ENCODE peak calls at places on chromosomes 11 and 22, in four cellular contexts. One of them, this sample, is unnamed.

GRCh38 chr22:25403284-25403606 is 161.2 kb upstream of the GRK3 start:
- DNase-seq in HuH-7.5: no peak
- DNase-seq in T-helper 1 cell: no peak
- DNase-seq in EL: no peak
- DNase-seq in this sample: peak; percentile 22

GRCh38 chr11:85647078-85647477 is 689 bp upstream of the TMEM126A start:
- DNase-seq in HuH-7.5: no peak
- DNase-seq in T-helper 1 cell: no peak
- DNase-seq in EL: no peak
- DNase-seq in this sample: no peak

GRCh38 chr11:18225906-18226305 is 10.7 kb downstream of the SAA4 start:
- DNase-seq in HuH-7.5: no peak
- DNase-seq in T-helper 1 cell: no peak
- DNase-seq in EL: no peak
- DNase-seq in this sample: no peak

GRCh38 chr11:122523841-122524531 is 131.5 kb upstream of the UBASH3B start:
- DNase-seq in HuH-7.5: no peak
- DNase-seq in T-helper 1 cell: no peak
- DNase-seq in EL: no peak
- DNase-seq in this sample: no peak

GRCh38 chr11:95067828-95068244 is 1.1 kb downstream of the SRSF8 start:
- DNase-seq in HuH-7.5: no peak
- DNase-seq in T-helper 1 cell: no peak
- DNase-seq in EL: no peak
- DNase-seq in this sample: no peak

GRCh38 chr11:4991066-4991465 is 3.6 kb upstream of the OR51L1 start:
- DNase-seq in HuH-7.5: no peak
- DNase-seq in T-helper 1 cell: no peak
- DNase-seq in EL: no peak
- DNase-seq in this sample: no peak

GRCh38 chr11:77197626-77198320 is 69.7 kb downstream of the MYO7A start:
- DNase-seq in HuH-7.5: no peak
- DNase-seq in T-helper 1 cell: no peak
- DNase-seq in EL: no peak
- DNase-seq in this sample: no peak

GRCh38 chr22:41302016-41302767 is 867 bp downstream of the ZC3H7B start:
- DNase-seq in HuH-7.5: peak; percentile 35
- DNase-seq in T-helper 1 cell: no peak
- DNase-seq in EL: no peak
- DNase-seq in this sample: peak; percentile 18

GRCh38 chr22:45179276-45180049 is 15.7 kb downstream of the NUP50 start:
- DNase-seq in HuH-7.5: no peak
- DNase-seq in T-helper 1 cell: peak; percentile 26
- DNase-seq in EL: no peak
- DNase-seq in this sample: no peak

GRCh38 chr11:1226981-1227550 is 4.2 kb downstream of the MUC5B start:
- DNase-seq in HuH-7.5: peak; percentile 81
- DNase-seq in T-helper 1 cell: no peak
- DNase-seq in EL: no peak
- DNase-seq in this sample: no peak

GRCh38 chr22:30260682-30261081 is 6.0 kb downstream of the OSM start:
- DNase-seq in HuH-7.5: no peak
- DNase-seq in T-helper 1 cell: no peak
- DNase-seq in EL: no peak
- DNase-seq in this sample: no peak

GRCh38 chr11:73387594-73388021 is 11.4 kb downstream of the RELT start:
- DNase-seq in HuH-7.5: no peak
- DNase-seq in T-helper 1 cell: no peak
- DNase-seq in EL: no peak
- DNase-seq in this sample: no peak

GRCh38 chr11:115659061-115659963 is 155.1 kb upstream of the CADM1 start:
- DNase-seq in HuH-7.5: no peak
- DNase-seq in T-helper 1 cell: peak; percentile 4
- DNase-seq in EL: peak; percentile 15
- DNase-seq in this sample: peak; percentile 29

GRCh38 chr11:71241721-71242259 is 10.6 kb downstream of the SHANK2 start:
- DNase-seq in HuH-7.5: no peak
- DNase-seq in T-helper 1 cell: no peak
- DNase-seq in EL: no peak
- DNase-seq in this sample: peak; percentile 76

GRCh38 chr11:65506770-65507485 is 8.1 kb downstream of the MALAT1 start:
- DNase-seq in HuH-7.5: no peak
- DNase-seq in T-helper 1 cell: peak; percentile 54
- DNase-seq in EL: peak; percentile 77
- DNase-seq in this sample: peak; percentile 92

GRCh38 chr22:26972281-26972680 is 314.9 kb downstream of the MIAT start:
- DNase-seq in HuH-7.5: no peak
- DNase-seq in T-helper 1 cell: no peak
- DNase-seq in EL: no peak
- DNase-seq in this sample: peak; percentile 23

GRCh38 chr11:101226617-101227016 is 97.0 kb upstream of the PGR start:
- DNase-seq in HuH-7.5: no peak
- DNase-seq in T-helper 1 cell: no peak
- DNase-seq in EL: no peak
- DNase-seq in this sample: no peak

GRCh38 chr11:74725701-74726100 is 5.5 kb downstream of the CHRDL2 start:
- DNase-seq in HuH-7.5: no peak
- DNase-seq in T-helper 1 cell: no peak
- DNase-seq in EL: no peak
- DNase-seq in this sample: peak; percentile 62

GRCh38 chr11:35418847-35419712 is at the start of gene SLC1A2:
- DNase-seq in HuH-7.5: peak; percentile 10
- DNase-seq in T-helper 1 cell: no peak
- DNase-seq in EL: peak; percentile 47
- DNase-seq in this sample: peak; percentile 28